ENCODE peak calls at places on chromosomes 3 and 15, in five cellular contexts. N is uterus, A is psoas muscle, H is left lung, U is mammary epithelial cell. G is an unnamed sample. For H3K9me3 and H3K4me1, the result is how much of the 10 kb centered on the place peaks cover.

GRCh38 chr15:58766290-58766689 is 4.8 kb upstream of the MINDY2 start:
- DNase-seq in U (no peak), N (no peak), A (no peak), H (no peak), G (no peak)

GRCh38 chr3:126850370-126851085 is 132.4 kb upstream of the PLXNA1 start:
- DNase-seq in A (no peak), U (no peak), N (no peak), H (no peak), G (no peak)

GRCh38 chr15:60569596-60569995 is 90.7 kb upstream of the ICE2 start:
- DNase-seq in H (no peak), N (no peak), U (no peak), A (no peak), G (no peak)

GRCh38 chr3:131053021-131053420 is 26.3 kb downstream of the NEK11 start:
- DNase-seq in H (no peak), N (no peak), U (no peak), A (no peak), G (no peak)

GRCh38 chr3:167861649-167862048 is 126.1 kb downstream of the SERPINI1 start:
- DNase-seq in U (no peak), A (no peak), H (no peak), N (no peak), G (no peak)

GRCh38 chr15:76904461-76905012 is 603 bp downstream of the SCAPER start:
- DNase-seq in H (no peak), A (peak), N (peak), U (peak), G (no peak)

GRCh38 chr3:60294181-60294580 is 957.1 kb downstream of the FHIT start:
- DNase-seq in U (no peak), A (no peak), H (no peak), N (no peak), G (no peak)

GRCh38 chr15:56869573-56869972 is 48.9 kb upstream of the TCF12 start:
- DNase-seq in A (peak), H (peak), U (no peak), N (peak), G (no peak)

GRCh38 chr3:189123595-189124387 is 48.0 kb upstream of the TPRG1 start:
- DNase-seq in U (no peak), A (peak), H (no peak), N (peak), G (no peak)

GRCh38 chr3:61807865-61808276 is 246.5 kb downstream of the PTPRG start:
- DNase-seq in U (no peak), N (no peak), H (no peak), A (no peak), G (no peak)

GRCh38 chr3:10312866-10313265 is 8.0 kb downstream of the SEC13 start:
- DNase-seq in H (no peak), A (no peak), U (no peak), N (no peak), G (no peak)

GRCh38 chr3:65672876-65673815 is 365.6 kb downstream of the MAGI1 start:
- DNase-seq in U (peak), N (peak), H (peak), A (peak), G (no peak)

GRCh38 chr3:374459-374858 is 177.9 kb downstream of the CHL1 start:
- DNase-seq in H (no peak), A (no peak), U (no peak), N (no peak), G (no peak)

GRCh38 chr3:377158-377561 is 180.6 kb downstream of the CHL1 start:
- DNase-seq in U (peak), N (no peak), A (no peak), H (no peak), G (no peak)

DNA sequence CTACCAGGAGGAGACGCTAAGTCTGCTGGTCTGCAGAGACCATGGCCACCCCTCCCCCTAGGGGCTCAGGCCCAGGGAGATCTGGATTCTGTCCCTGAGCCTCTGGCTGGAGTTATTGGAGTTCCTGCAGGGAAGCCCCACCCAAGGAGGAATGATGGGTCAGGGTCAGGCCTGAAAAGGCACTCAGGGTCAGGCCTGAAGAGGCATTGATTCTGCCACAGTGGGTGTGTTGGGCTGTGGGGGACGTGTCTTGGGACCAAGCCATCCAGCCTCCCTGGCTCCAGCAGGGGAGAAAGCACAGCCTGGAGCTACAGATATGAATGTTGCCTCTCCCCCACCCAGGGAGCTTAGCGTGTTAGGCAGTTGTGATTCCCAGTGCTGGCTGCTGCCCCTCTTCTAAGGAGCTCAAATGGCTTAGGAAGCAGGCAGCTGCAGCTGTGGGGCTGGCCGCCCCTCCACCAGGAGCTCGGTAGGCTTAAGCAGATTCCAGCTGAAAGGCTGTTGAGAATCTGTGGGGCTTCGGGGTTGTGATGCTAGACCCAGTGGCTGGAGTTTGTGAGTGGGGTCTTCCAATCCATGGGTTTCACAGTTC is 176.7 kb downstream of the CHL1 start:
- DNase-seq in N (no peak), U (no peak), A (no peak), H (peak), G (no peak)
- H3K9me3 ChIP-seq in N (under half), U (under half), A (under half), H (under half), G (under half)

GRCh38 chr3:150520408-150520807 is 25.9 kb downstream of the SERP1 start:
- DNase-seq in A (no peak), U (no peak), N (no peak), H (no peak), G (no peak)
- H3K4me3 ChIP-seq in A (no peak), U (no peak), N (no peak), H (no peak), G (no peak)

GRCh38 chr15:74799255-74799842 is 13.3 kb upstream of the LMAN1L start:
- DNase-seq in N (no peak), U (no peak), H (peak), A (no peak), G (no peak)
- H3K4me1 ChIP-seq in N (under half), U (under half), H (half or more), A (under half), G (half or more)

GRCh38 chr3:82382831-82383230 is 621.4 kb upstream of the GBE1 start:
- DNase-seq in N (no peak), A (no peak), U (no peak), H (no peak), G (no peak)

GRCh38 chr3:82378370-82378769 is 616.9 kb upstream of the GBE1 start:
- DNase-seq in A (no peak), H (no peak), N (no peak), U (no peak), G (no peak)

DNA sequence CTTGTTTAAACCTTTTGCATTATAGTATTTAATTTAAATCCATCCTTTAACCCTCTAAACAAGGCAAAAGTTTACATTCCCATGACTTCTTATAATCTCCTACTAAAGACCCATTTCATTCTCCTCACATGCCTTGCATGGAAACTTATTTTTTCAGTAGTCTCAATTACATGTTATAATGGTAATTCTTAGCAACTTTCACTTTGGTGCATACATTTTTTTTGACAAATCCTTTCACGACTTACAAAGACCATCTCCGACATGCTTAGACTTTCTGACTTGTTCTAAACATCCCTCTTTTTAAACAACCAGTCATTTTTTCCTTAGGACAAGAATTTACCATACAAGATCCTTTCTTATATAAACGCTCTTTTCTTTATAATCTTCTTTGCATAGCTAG is 615.4 kb upstream of the GBE1 start:
- DNase-seq in A (no peak), U (peak), N (no peak), H (no peak), G (no peak)
- H3K9me3 ChIP-seq in A (under half), U (under half), N (under half), H (under half), G (under half)

DNA sequence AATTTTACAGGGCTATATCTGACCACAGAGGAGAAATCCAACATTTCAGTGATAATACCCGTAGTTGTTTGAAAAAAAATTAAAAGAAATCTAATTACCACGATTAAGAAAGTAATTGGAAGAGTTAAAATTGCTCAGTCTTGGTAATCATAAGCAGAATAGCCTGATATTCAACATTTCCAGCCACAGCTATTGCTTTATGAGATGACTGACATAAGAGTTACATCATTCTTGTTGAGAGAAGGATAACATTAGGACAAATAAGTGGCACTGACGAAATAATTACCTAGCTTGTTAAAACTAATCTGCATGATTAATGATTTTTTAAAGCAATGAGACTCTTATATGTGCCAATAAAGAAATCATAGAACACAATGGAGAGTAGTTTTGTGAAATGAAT is 825.0 kb upstream of the GBE1 start:
- DNase-seq in U (no peak), H (no peak), A (no peak), N (no peak), G (no peak)
- H3K4me3 ChIP-seq in U (no peak), H (no peak), A (no peak), N (no peak), G (no peak)

GRCh38 chr3:119343719-119344118 is 49.5 kb downstream of the ARHGAP31 start:
- DNase-seq in A (no peak), H (no peak), N (no peak), U (no peak), G (no peak)
- H3K4me1 ChIP-seq in A (under half), H (under half), N (under half), U (under half), G (under half)

GRCh38 chr3:31596176-31596575 is 63.5 kb downstream of the STT3B start:
- DNase-seq in H (no peak), A (no peak), N (no peak), U (no peak), G (no peak)

GRCh38 chr3:31600435-31600834 is 67.7 kb downstream of the STT3B start:
- DNase-seq in A (no peak), N (no peak), H (no peak), U (no peak), G (no peak)
- H3K9me3 ChIP-seq in A (under half), N (under half), H (under half), U (under half), G (under half)

GRCh38 chr3:71488882-71489281 is 94.6 kb downstream of the FOXP1 start:
- DNase-seq in A (no peak), N (no peak), U (no peak), H (no peak), G (no peak)
- H3K4me3 ChIP-seq in A (no peak), N (no peak), U (no peak), H (no peak), G (peak)

GRCh38 chr15:67132276-67132675 is 66.9 kb downstream of the SMAD3 start:
- DNase-seq in N (no peak), A (no peak), U (no peak), H (no peak), G (no peak)

GRCh38 chr15:67134577-67135492 is 69.4 kb downstream of the SMAD3 start:
- DNase-seq in A (no peak), U (no peak), N (no peak), H (no peak), G (no peak)

GRCh38 chr15:67133026-67133425 is 67.6 kb downstream of the SMAD3 start:
- DNase-seq in U (no peak), H (no peak), A (no peak), N (no peak), G (no peak)

GRCh38 chr15:67135494-67135893 is 70.1 kb downstream of the SMAD3 start:
- DNase-seq in N (no peak), A (no peak), H (no peak), U (no peak), G (no peak)

DNA sequence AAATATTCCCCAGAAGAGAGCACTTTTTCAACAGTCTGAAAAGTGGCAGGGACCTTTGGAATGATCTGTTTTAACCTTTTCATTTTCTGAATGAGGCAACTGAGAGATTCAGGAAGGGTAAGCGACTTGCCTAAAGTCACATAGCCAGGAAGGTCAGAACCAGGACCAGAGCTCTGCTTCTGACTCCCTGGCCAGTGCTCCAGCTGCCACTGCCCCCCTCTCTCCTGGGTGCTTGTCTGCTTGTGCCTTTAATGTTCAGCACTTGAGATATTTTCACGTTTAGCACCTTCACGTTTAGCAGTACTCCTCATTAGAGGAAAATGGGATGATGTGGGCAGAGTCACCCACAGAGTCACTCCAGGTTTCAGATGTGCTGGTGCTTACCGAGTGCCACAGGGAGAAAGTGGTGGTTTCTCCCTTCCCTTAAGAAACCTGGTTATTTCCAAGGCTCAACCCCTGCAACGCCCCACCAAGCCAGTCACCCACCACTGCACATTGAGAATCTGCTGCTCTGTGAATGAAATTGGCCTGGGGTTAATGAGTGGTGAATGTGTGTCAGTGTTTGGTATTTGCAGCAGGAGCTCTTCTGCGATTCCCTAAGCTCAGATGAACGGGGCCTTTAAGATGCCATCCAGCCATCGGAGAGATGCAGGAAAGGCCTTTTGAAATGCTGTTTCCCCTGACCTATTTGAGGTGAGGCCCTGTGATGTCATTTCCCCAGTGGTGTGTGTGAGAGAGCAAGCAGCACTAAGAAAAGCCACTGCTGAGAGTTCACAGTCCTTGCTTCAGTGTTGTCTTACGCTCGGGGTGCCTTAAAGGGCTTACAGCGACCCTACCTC is 68.6 kb downstream of the SMAD3 start:
- DNase-seq in U (peak), N (no peak), H (no peak), A (no peak), G (peak)
- H3K4me1 ChIP-seq in U (under half), N (under half), H (half or more), A (half or more), G (half or more)

DNA sequence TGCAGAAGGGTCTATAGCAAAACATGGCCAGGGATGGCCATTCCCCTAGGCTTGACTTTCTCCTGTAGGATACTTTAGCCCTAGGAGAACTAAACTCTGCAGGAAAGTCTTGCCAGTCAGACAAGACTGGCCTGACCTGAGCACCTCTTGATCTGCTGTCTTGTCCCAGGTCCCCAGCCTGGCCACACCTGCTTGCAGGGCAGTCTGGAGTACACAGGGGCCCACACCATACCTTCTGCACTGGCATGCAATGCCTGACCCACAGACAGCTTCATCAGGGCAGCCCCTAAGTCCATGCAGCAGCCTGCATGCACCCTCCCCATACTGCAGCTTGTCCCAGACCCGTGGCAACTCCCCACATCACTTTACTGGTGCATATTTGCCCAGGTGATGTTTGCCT is 204.6 kb downstream of the LRRC3B start:
- DNase-seq in H (peak), A (no peak), N (no peak), U (no peak), G (no peak)
- H3K9me3 ChIP-seq in H (half or more), A (under half), N (under half), U (under half), G (under half)

G was measured in effector memory CD4-positive, alpha-beta T cell.